ENCODE peak calls at places on chromosomes 13 and 19, in eight cellular contexts. V, C, J, T, D, I, Q and K are unnamed samples.

GRCh38 chr19:58182577-58182988 is 278 bp upstream of the ZNF274 start:
- DNase-seq in V (no peak), C (peak; percentile 78), J (no peak), T (no peak), D (no peak), I (no peak), Q (no peak), K (no peak)

GRCh38 chr19:35856546-35857149 is at the start of gene KIRREL2:
- DNase-seq in V (no peak), C (no peak), J (no peak), T (no peak), D (no peak), I (no peak), Q (no peak), K (no peak)

GRCh38 chr19:584240-585001 is 5.3 kb upstream of the HCN2 start:
- DNase-seq in V (no peak), C (peak; percentile 50), J (no peak), T (peak; percentile 57), D (peak; percentile 27), I (peak; percentile 66), Q (no peak), K (no peak)

GRCh38 chr19:50607388-50607787 is 32.3 kb downstream of the SYT3 start:
- DNase-seq in V (no peak), C (no peak), J (no peak), T (no peak), D (no peak), I (no peak), Q (no peak), K (no peak)

GRCh38 chr13:27975579-27976361 is 6.7 kb upstream of the CDX2 start:
- DNase-seq in V (no peak), C (no peak), J (no peak), T (no peak), D (no peak), I (no peak), Q (no peak), K (no peak)

GRCh38 chr13:98480915-98481510 is 95.9 kb downstream of the STK24 start:
- DNase-seq in V (no peak), C (no peak), J (no peak), T (no peak), D (peak; percentile 69), I (peak; percentile 21), Q (no peak), K (no peak)

GRCh38 chr13:78595458-78595818 is 7.9 kb downstream of the POU4F1 start:
- DNase-seq in V (no peak), C (no peak), J (no peak), T (no peak), D (no peak), I (no peak), Q (no peak), K (no peak)

GRCh38 chr19:3208317-3209207 is 15.9 kb upstream of the CELF5 start:
- DNase-seq in V (no peak), C (no peak), J (no peak), T (no peak), D (no peak), I (no peak), Q (no peak), K (no peak)

GRCh38 chr19:3167533-3168272 is 10.9 kb upstream of the S1PR4 start:
- DNase-seq in V (no peak), C (no peak), J (peak; percentile 73), T (no peak), D (no peak), I (no peak), Q (no peak), K (no peak)

GRCh38 chr13:98847780-98848179 is 95.3 kb upstream of the SLC15A1 start:
- DNase-seq in V (no peak), C (no peak), J (no peak), T (no peak), D (no peak), I (peak; percentile 71), Q (no peak), K (no peak)

GRCh38 chr13:33340631-33341030 is 55.1 kb upstream of the STARD13 start:
- DNase-seq in V (no peak), C (no peak), J (no peak), T (no peak), D (peak; percentile 52), I (peak; percentile 65), Q (no peak), K (no peak)

GRCh38 chr13:59587030-59587429 is 576.7 kb downstream of the DIAPH3 start:
- DNase-seq in V (no peak), C (no peak), J (no peak), T (no peak), D (no peak), I (no peak), Q (no peak), K (no peak)

GRCh38 chr13:40588101-40588500 is 78.3 kb downstream of the FOXO1 start:
- DNase-seq in V (no peak), C (no peak), J (no peak), T (no peak), D (no peak), I (no peak), Q (no peak), K (no peak)

GRCh38 chr19:28396259-28396940 is 816.6 kb downstream of the UQCRFS1 start:
- DNase-seq in V (no peak), C (no peak), J (no peak), T (no peak), D (no peak), I (no peak), Q (no peak), K (no peak)

GRCh38 chr13:113759525-113760137 is 605 bp downstream of the TMEM255B start:
- DNase-seq in V (no peak), C (no peak), J (peak; percentile 29), T (peak; percentile 38), D (peak; percentile 9), I (peak; percentile 23), Q (no peak), K (no peak)

GRCh38 chr19:35718345-35719041 is 690 bp downstream of the KMT2B start:
- DNase-seq in V (no peak), C (peak; percentile 36), J (peak; percentile 56), T (peak; percentile 40), D (no peak), I (peak; percentile 24), Q (no peak), K (no peak)

GRCh38 chr13:110512198-110512740 is 49.3 kb downstream of the RAB20 start:
- DNase-seq in V (no peak), C (no peak), J (no peak), T (no peak), D (no peak), I (no peak), Q (no peak), K (no peak)

GRCh38 chr13:95585867-95586266 is 33.3 kb downstream of the CLDN10 start:
- DNase-seq in V (no peak), C (no peak), J (no peak), T (no peak), D (no peak), I (no peak), Q (no peak), K (no peak)
- H3K27ac ChIP-seq in V (no peak overlapping the region), C (no peak overlapping the region), J (no peak overlapping the region), T (no peak overlapping the region), D (no peak overlapping the region), I (no peak overlapping the region), Q (no peak overlapping the region), K (no peak overlapping the region)

GRCh38 chr19:43586346-43586745 is 9.6 kb downstream of the IRGQ start:
- DNase-seq in V (no peak), C (no peak), J (no peak), T (no peak), D (no peak), I (no peak), Q (no peak), K (no peak)

GRCh38 chr19:43584484-43584883 is 8.9 kb downstream of the PINLYP start:
- DNase-seq in V (no peak), C (no peak), J (no peak), T (no peak), D (no peak), I (no peak), Q (no peak), K (no peak)

GRCh38 chr19:43578787-43579186 is 3.2 kb downstream of the PINLYP start:
- DNase-seq in V (no peak), C (no peak), J (no peak), T (no peak), D (no peak), I (no peak), Q (no peak), K (no peak)

GRCh38 chr19:43582495-43582894 is 6.9 kb downstream of the PINLYP start:
- DNase-seq in V (no peak), C (no peak), J (no peak), T (no peak), D (no peak), I (no peak), Q (no peak), K (no peak)

DNA sequence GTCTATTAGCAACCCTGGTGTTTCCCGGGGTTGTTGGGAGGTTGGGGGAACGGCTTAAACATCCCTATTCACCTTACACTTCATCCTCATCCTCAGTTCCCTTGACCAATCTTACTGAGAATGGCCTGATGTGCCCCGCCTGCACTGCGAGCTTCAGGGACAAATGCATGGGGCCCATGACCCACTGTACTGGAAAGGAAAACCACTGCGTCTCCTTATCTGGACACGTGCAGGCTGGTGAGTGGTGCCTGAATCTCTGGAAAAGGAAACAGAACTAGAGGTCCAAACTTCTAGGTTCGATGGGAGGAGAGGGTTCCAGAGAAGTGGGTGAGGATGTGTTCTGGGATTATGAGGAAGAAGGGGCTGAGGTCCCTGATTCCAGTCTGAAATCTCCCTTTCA is 5.9 kb downstream of the PINLYP start:
- DNase-seq in V (no peak), C (no peak), J (no peak), T (no peak), D (no peak), I (no peak), Q (no peak), K (no peak)
- H3K4me3 ChIP-seq in V (peak overlapping the region; percentile 38), C (no peak overlapping the region), J (no peak overlapping the region), T (peak overlapping the region; percentile 59), D (no peak overlapping the region), I (no peak overlapping the region), Q (peak overlapping the region; percentile 76), K (no peak overlapping the region)

GRCh38 chr19:55246462-55247451 is 12.1 kb downstream of the PPP6R1 start:
- DNase-seq in V (no peak), C (no peak), J (no peak), T (no peak), D (no peak), I (no peak), Q (no peak), K (no peak)

GRCh38 chr19:55242517-55242916 is 14.0 kb upstream of the TMEM86B start:
- DNase-seq in V (no peak), C (no peak), J (no peak), T (no peak), D (no peak), I (no peak), Q (no peak), K (no peak)

GRCh38 chr19:55245236-55245904 is 13.4 kb downstream of the PPP6R1 start:
- DNase-seq in V (no peak), C (no peak), J (no peak), T (no peak), D (no peak), I (no peak), Q (no peak), K (no peak)

GRCh38 chr19:55241935-55242464 is 13.4 kb upstream of the TMEM86B start:
- DNase-seq in V (no peak), C (no peak), J (no peak), T (no peak), D (no peak), I (no peak), Q (no peak), K (no peak)

GRCh38 chr19:55244004-55244680 is 14.7 kb downstream of the PPP6R1 start:
- DNase-seq in V (no peak), C (no peak), J (no peak), T (no peak), D (no peak), I (no peak), Q (no peak), K (no peak)
- H3K36me3 ChIP-seq in V (peaks cover 75% of the 10 kb centered on the region), C (peaks cover 92% of the 10 kb centered on the region), J (peaks cover 69% of the 10 kb centered on the region), T (peaks cover 78% of the 10 kb centered on the region), D (peaks cover 61% of the 10 kb centered on the region), I (peaks cover 56% of the 10 kb centered on the region), Q (peaks cover 64% of the 10 kb centered on the region), K (peaks cover 15% of the 10 kb centered on the region)

GRCh38 chr19:31301306-31301980 is 47.8 kb downstream of the TSHZ3 start:
- DNase-seq in V (no peak), C (no peak), J (no peak), T (no peak), D (no peak), I (no peak), Q (no peak), K (no peak)
- H3K27ac ChIP-seq in V (no peak overlapping the region), C (no peak overlapping the region), J (no peak overlapping the region), T (no peak overlapping the region), D (no peak overlapping the region), I (no peak overlapping the region), Q (no peak overlapping the region), K (no peak overlapping the region)